ENCODE peak calls at places on chromosomes 11 and 22, in five cellular contexts. T, I, J, B and Q are unnamed samples.

GRCh38 chr11:16226245-16226644 is 130.1 kb downstream of the SOX6 start:
- DNase-seq in I (peak), T (no peak), B (no peak), J (no peak), Q (no peak)

GRCh38 chr11:3021125-3021524 is 29.0 kb upstream of the NAP1L4 start:
- DNase-seq in T (peak), J (peak), I (peak), B (no peak), Q (peak)

GRCh38 chr22:50530857-50531545 is 1.2 kb upstream of the TYMP start:
- DNase-seq in I (peak), T (peak), B (peak), J (peak), Q (peak)

GRCh38 chr11:118928870-118929495 is 3.3 kb upstream of the BCL9L start:
- DNase-seq in J (no peak), I (peak), T (no peak), B (peak), Q (no peak)

GRCh38 chr22:30591191-30591587 is 521 bp downstream of the PES1 start:
- DNase-seq in I (peak), B (no peak), T (no peak), J (no peak), Q (no peak)

GRCh38 chr11:74255741-74256369 is 55.6 kb downstream of the P4HA3 start:
- DNase-seq in I (peak), B (peak), J (peak), T (peak), Q (peak)

GRCh38 chr11:78469905-78470304 is 52.3 kb upstream of the GAB2 start:
- DNase-seq in T (no peak), J (no peak), B (no peak), I (no peak), Q (no peak)

GRCh38 chr22:29216873-29217666 is 11.4 kb downstream of the EMID1 start:
- DNase-seq in T (no peak), I (peak), B (no peak), J (no peak), Q (no peak)

GRCh38 chr11:76380161-76380976 is 563 bp downstream of the THAP12 start:
- DNase-seq in I (peak), B (peak), T (peak), J (peak), Q (peak)

GRCh38 chr11:72609045-72609444 is 65.2 kb downstream of the PDE2A start:
- DNase-seq in J (no peak), B (peak), I (peak), T (no peak), Q (no peak)

GRCh38 chr11:2778630-2779498 is 79.1 kb upstream of the KCNQ1OT1 start:
- DNase-seq in J (no peak), I (peak), T (no peak), B (peak), Q (no peak)

GRCh38 chr11:107563702-107564101 is 1.8 kb downstream of the ALKBH8 start:
- DNase-seq in B (peak), T (peak), J (peak), I (peak), Q (peak)

GRCh38 chr11:93131709-93132108 is 66.1 kb downstream of the SLC36A4 start:
- DNase-seq in I (no peak), B (no peak), T (no peak), J (no peak), Q (no peak)

GRCh38 chr11:107951105-107951504 is 22.9 kb downstream of the RAB39A start:
- DNase-seq in B (no peak), J (no peak), T (no peak), I (no peak), Q (no peak)

GRCh38 chr22:21942407-21942895 is 10.2 kb downstream of the PPM1F start:
- DNase-seq in I (peak), T (no peak), B (peak), J (no peak), Q (no peak)

GRCh38 chr11:1177771-1178090 is 20.0 kb downstream of the MUC5AC start:
- DNase-seq in I (no peak), B (no peak), T (no peak), J (no peak), Q (no peak)

GRCh38 chr11:16612801-16613400 is 125.5 kb upstream of the C11orf58 start:
- DNase-seq in T (no peak), B (peak), J (no peak), I (no peak), Q (no peak)

GRCh38 chr11:133946541-133947297 is 10.0 kb downstream of the IGSF9B start:
- DNase-seq in J (peak), T (no peak), B (no peak), I (peak), Q (no peak)

GRCh38 chr11:45289369-45289768 is 3.2 kb upstream of the SYT13 start:
- DNase-seq in B (peak), T (no peak), I (peak), J (no peak), Q (no peak)

GRCh38 chr22:48223488-48224190 is 1461.2 kb downstream of the TBC1D22A start:
- DNase-seq in T (no peak), I (no peak), B (no peak), J (no peak), Q (no peak)

GRCh38 chr22:21964234-21964633 is 11.6 kb upstream of the PPM1F start:
- DNase-seq in I (no peak), B (no peak), J (no peak), T (no peak), Q (no peak)

GRCh38 chr11:65555693-65556231 is 2.4 kb downstream of the LTBP3 start:
- DNase-seq in J (peak), B (peak), T (no peak), I (peak), Q (no peak)

GRCh38 chr11:119051440-119052162 is 5.4 kb downstream of the HYOU1 start:
- DNase-seq in I (no peak), T (no peak), J (peak), B (no peak), Q (peak)

GRCh38 chr22:38243007-38243775 is 29.6 kb downstream of the TMEM184B start:
- DNase-seq in J (no peak), I (peak), B (peak), T (no peak), Q (no peak)

GRCh38 chr22:42387631-42388030 is 44.6 kb downstream of the NFAM1 start:
- DNase-seq in I (no peak), J (no peak), B (no peak), T (no peak), Q (no peak)

GRCh38 chr11:113952588-113952987 is 22.3 kb upstream of the HTR3A start:
- DNase-seq in T (no peak), J (no peak), I (no peak), B (no peak), Q (no peak)

GRCh38 chr11:13140873-13141655 is 131.9 kb downstream of the RASSF10 start:
- DNase-seq in T (no peak), B (no peak), I (peak), J (no peak), Q (no peak)